ENCODE peak calls at places on chromosomes 12 and 14, in five cellular contexts. J is naive thymus-derived CD8-positive, alpha-beta T cell; F is HEK293T; S is fibroblast of villous mesenchyme; Y is cardiac muscle cell. H is an unnamed sample.

GRCh38 chr12:107352347-107353081 is 259.2 kb upstream of the CRY1 start:
- DNase-seq in J (no peak), S (no peak), F (no peak), Y (no peak), H (no peak)

GRCh38 chr14:99554757-99555531 is 49.1 kb downstream of the CCDC85C start:
- DNase-seq in S (no peak), F (no peak), J (no peak), Y (no peak), H (no peak)

GRCh38 chr12:49893753-49894752 is 9.6 kb downstream of the FAIM2 start:
- DNase-seq in Y (no peak), F (no peak), S (peak), J (no peak), H (peak)

GRCh38 chr14:91282954-91283645 is 38.6 kb upstream of the GPR68 start:
- DNase-seq in S (no peak), Y (no peak), F (no peak), J (no peak), H (no peak)

GRCh38 chr12:44465139-44465538 is 411.0 kb downstream of the NELL2 start:
- DNase-seq in S (no peak), F (no peak), J (no peak), Y (peak), H (no peak)

GRCh38 chr14:104239185-104239775 is 100.9 kb downstream of the KIF26A start:
- DNase-seq in S (no peak), Y (no peak), J (no peak), F (no peak), H (no peak)

GRCh38 chr14:74670726-74671125 is 42.2 kb downstream of the AREL1 start:
- DNase-seq in S (peak), J (no peak), F (no peak), Y (no peak), H (peak)

GRCh38 chr12:49366652-49367380 is 446 bp upstream of the SPATS2 start:
- DNase-seq in F (peak), S (peak), J (peak), Y (peak), H (peak)

GRCh38 chr14:106039400-106039799 is 513.0 kb downstream of the TMEM121 start:
- DNase-seq in Y (no peak), J (peak), F (no peak), S (no peak), H (no peak)

GRCh38 chr14:68113328-68113930 is 293.9 kb downstream of the RAD51B start:
- DNase-seq in S (peak), Y (peak), J (no peak), F (no peak), H (no peak)

GRCh38 chr12:103854372-103854973 is 13.4 kb upstream of the NT5DC3 start:
- DNase-seq in F (no peak), Y (no peak), S (no peak), J (no peak), H (no peak)

GRCh38 chr12:57894577-57895292 is 46.6 kb upstream of the ATP23 start:
- DNase-seq in Y (no peak), S (no peak), J (no peak), F (no peak), H (no peak)

GRCh38 chr14:102927878-102928411 is 5.5 kb downstream of the AMN start:
- DNase-seq in Y (peak), J (no peak), S (no peak), F (no peak), H (no peak)

GRCh38 chr14:52868911-52869611 is 77.7 kb upstream of the GNPNAT1 start:
- DNase-seq in S (no peak), F (no peak), J (no peak), Y (no peak), H (no peak)

GRCh38 chr14:52461721-52462120 is 90.6 kb downstream of the TXNDC16 start:
- DNase-seq in Y (no peak), J (no peak), F (no peak), S (no peak), H (no peak)

GRCh38 chr12:247271-247670 is 15.4 kb downstream of the SLC6A13 start:
- DNase-seq in S (no peak), F (no peak), Y (no peak), J (no peak), H (no peak)

GRCh38 chr12:125167658-125168057 is 102.4 kb downstream of the AACS start:
- DNase-seq in Y (no peak), J (no peak), S (no peak), F (no peak), H (no peak)

GRCh38 chr12:111792155-111792876 is 25.6 kb downstream of the ALDH2 start:
- DNase-seq in J (no peak), S (peak), F (no peak), Y (no peak), H (no peak)

GRCh38 chr12:104220931-104221330 is 5.4 kb downstream of the TXNRD1 start:
- DNase-seq in F (no peak), J (no peak), S (no peak), Y (no peak), H (no peak)

GRCh38 chr12:98401427-98401826 is 114.0 kb upstream of the TMPO start:
- DNase-seq in Y (peak), J (no peak), F (no peak), S (no peak), H (peak)

GRCh38 chr12:54217774-54218221 is 29.0 kb upstream of the SMUG1 start:
- DNase-seq in Y (no peak), S (peak), F (no peak), J (no peak), H (no peak)

GRCh38 chr14:78519863-78520262 is 349.7 kb downstream of the NRXN3 start:
- DNase-seq in J (no peak), F (peak), Y (peak), S (peak), H (peak)

GRCh38 chr12:67362526-67362925 is 93.4 kb downstream of the CAND1 start:
- DNase-seq in J (no peak), Y (no peak), S (no peak), F (no peak), H (no peak)

GRCh38 chr12:121036810-121037326 is 2.2 kb downstream of the OASL start:
- DNase-seq in F (no peak), J (no peak), S (peak), Y (no peak), H (peak)

GRCh38 chr12:6333029-6333428 is 8.8 kb downstream of the TNFRSF1A start:
- DNase-seq in S (no peak), F (no peak), Y (no peak), J (no peak), H (no peak)

GRCh38 chr14:86766469-86766868 is 1226.5 kb downstream of the GALC start:
- DNase-seq in Y (no peak), S (peak), F (no peak), J (no peak), H (no peak)

GRCh38 chr14:96246535-96246839 is 9.5 kb upstream of the BDKRB1 start:
- DNase-seq in S (peak), F (no peak), J (no peak), Y (no peak), H (peak)

GRCh38 chr12:123106640-123107359 is 44.1 kb downstream of the PITPNM2 start:
- DNase-seq in J (peak), Y (no peak), S (no peak), F (no peak), H (no peak)

GRCh38 chr12:65911321-65911720 is 87.0 kb downstream of the HMGA2 start:
- DNase-seq in F (no peak), J (no peak), S (no peak), Y (no peak), H (no peak)

GRCh38 chr12:116273813-116274551 is 3.5 kb downstream of the MED13L start:
- DNase-seq in Y (no peak), F (no peak), J (no peak), S (no peak), H (no peak)

GRCh38 chr12:67433393-67434175 is 164.4 kb downstream of the CAND1 start:
- DNase-seq in Y (no peak), S (no peak), F (no peak), J (no peak), H (peak)

GRCh38 chr14:54840798-54841197 is 61.8 kb downstream of the GCH1 start:
- DNase-seq in J (no peak), F (no peak), Y (no peak), S (no peak), H (no peak)

GRCh38 chr14:35927727-35928126 is 101.6 kb downstream of the BRMS1L start:
- DNase-seq in F (no peak), J (no peak), S (no peak), Y (no peak), H (no peak)

GRCh38 chr14:24231263-24232120 is 675 bp downstream of the NEDD8 start:
- DNase-seq in Y (no peak), S (no peak), J (no peak), F (no peak), H (no peak)

GRCh38 chr12:76608070-76608469 is 48.5 kb upstream of the OSBPL8 start:
- DNase-seq in F (no peak), Y (no peak), J (no peak), S (no peak), H (no peak)

GRCh38 chr12:89129471-89129870 is 222.8 kb downstream of the DUSP6 start:
- DNase-seq in Y (no peak), S (no peak), F (no peak), J (no peak), H (no peak)

GRCh38 chr14:77124345-77125274 is 17.0 kb downstream of the ZDHHC22 start:
- DNase-seq in F (peak), S (peak), J (peak), Y (peak), H (peak)

GRCh38 chr14:38336298-38336697 is 80.4 kb upstream of the CLEC14A start:
- DNase-seq in Y (no peak), S (no peak), F (no peak), J (no peak), H (no peak)

GRCh38 chr14:35533357-35534129 is 421 bp upstream of the INSM2 start:
- DNase-seq in S (peak), Y (peak), F (peak), J (no peak), H (peak)